ENCODE peak calls at places on chromosomes 12 and 14, in four cellular contexts. L, F, T and K are unnamed samples.

GRCh38 chr12:118035194-118036041 is 18.9 kb downstream of the RFC5 start:
- DNase-seq in L (no peak), F (no peak), T (peak), K (no peak)

GRCh38 chr12:128567730-128568129 is 256.0 kb downstream of the SLC15A4 start:
- DNase-seq in L (no peak), T (no peak), F (no peak), K (no peak)

GRCh38 chr12:76685246-76685678 is 78.7 kb upstream of the ZDHHC17 start:
- DNase-seq in F (no peak), L (peak), T (peak), K (no peak)

GRCh38 chr14:79580414-79580813 is 630.9 kb downstream of the DIO2 start:
- DNase-seq in T (no peak), L (no peak), F (no peak), K (no peak)

GRCh38 chr12:1594045-1594294 is 411 bp downstream of the FBXL14 start:
- DNase-seq in L (peak), T (no peak), F (peak), K (no peak)

GRCh38 chr12:86376052-86376451 is 119.9 kb upstream of the MGAT4C start:
- DNase-seq in L (peak), T (no peak), F (no peak), K (no peak)

GRCh38 chr12:67025543-67026114 is 243.5 kb upstream of the CAND1 start:
- DNase-seq in L (peak), T (no peak), F (no peak), K (peak)

GRCh38 chr14:60657609-60657983 is 8.3 kb upstream of the SIX1 start:
- DNase-seq in L (peak), T (no peak), F (no peak), K (no peak)

GRCh38 chr12:6934110-6934509 is 6.4 kb downstream of the ATN1 start:
- DNase-seq in L (no peak), F (no peak), T (peak), K (no peak)

GRCh38 chr14:105938055-105938863 is 411.9 kb downstream of the TMEM121 start:
- DNase-seq in F (no peak), L (no peak), T (no peak), K (no peak)

GRCh38 chr12:2283910-2284309 is 231.1 kb downstream of the CACNA1C start:
- DNase-seq in L (no peak), T (peak), F (no peak), K (no peak)

GRCh38 chr12:113891737-113892520 is 74.2 kb downstream of the RBM19 start:
- DNase-seq in F (no peak), T (no peak), L (no peak), K (no peak)

GRCh38 chr12:107584523-107584922 is 101.1 kb upstream of the PWP1 start:
- DNase-seq in T (no peak), F (no peak), L (no peak), K (no peak)

GRCh38 chr14:105465209-105466031 is 9.2 kb upstream of the CRIP2 start:
- DNase-seq in L (peak), T (no peak), F (no peak), K (no peak)

GRCh38 chr12:74980510-74980909 is 229.1 kb downstream of the KCNC2 start:
- DNase-seq in T (no peak), F (no peak), L (no peak), K (no peak)

GRCh38 chr12:49428652-49429549 is 61.6 kb downstream of the SPATS2 start:
- DNase-seq in F (no peak), L (no peak), T (peak), K (no peak)

GRCh38 chr12:53798575-53798974 is 46.8 kb upstream of the CISTR start:
- DNase-seq in F (no peak), T (no peak), L (no peak), K (no peak)

GRCh38 chr12:69540606-69541386 is 44.5 kb upstream of the CCT2 start:
- DNase-seq in T (peak), F (no peak), L (no peak), K (no peak)

GRCh38 chr14:98120831-98121464 is 1151.0 kb downstream of the BCL11B start:
- DNase-seq in T (no peak), F (no peak), L (no peak), K (no peak)

GRCh38 chr14:61812347-61813100 is 50.3 kb downstream of the SNAPC1 start:
- DNase-seq in L (peak), F (peak), T (no peak), K (no peak)

GRCh38 chr12:68111995-68112394 is 47.5 kb downstream of the IFNG start:
- DNase-seq in L (no peak), T (no peak), F (no peak), K (no peak)

GRCh38 chr12:117727301-117727700 is 241.5 kb downstream of the KSR2 start:
- DNase-seq in F (no peak), T (no peak), L (no peak), K (no peak)

GRCh38 chr14:36941783-36942521 is 230.5 kb downstream of the SLC25A21 start:
- DNase-seq in F (no peak), L (peak), T (peak), K (peak)

GRCh38 chr12:125533434-125534029 is 468.3 kb downstream of the AACS start:
- DNase-seq in L (peak), T (no peak), F (no peak), K (no peak)

GRCh38 chr12:121989266-121989950 is 32.3 kb upstream of the BCL7A start:
- DNase-seq in L (no peak), F (no peak), T (no peak), K (no peak)

GRCh38 chr14:101333335-101334280 is 227.7 kb upstream of the DIO3 start:
- DNase-seq in F (no peak), T (no peak), L (no peak), K (no peak)

GRCh38 chr12:97288526-97288925 is 174.1 kb upstream of the RMST start:
- DNase-seq in L (no peak), F (no peak), T (no peak), K (no peak)

DNA sequence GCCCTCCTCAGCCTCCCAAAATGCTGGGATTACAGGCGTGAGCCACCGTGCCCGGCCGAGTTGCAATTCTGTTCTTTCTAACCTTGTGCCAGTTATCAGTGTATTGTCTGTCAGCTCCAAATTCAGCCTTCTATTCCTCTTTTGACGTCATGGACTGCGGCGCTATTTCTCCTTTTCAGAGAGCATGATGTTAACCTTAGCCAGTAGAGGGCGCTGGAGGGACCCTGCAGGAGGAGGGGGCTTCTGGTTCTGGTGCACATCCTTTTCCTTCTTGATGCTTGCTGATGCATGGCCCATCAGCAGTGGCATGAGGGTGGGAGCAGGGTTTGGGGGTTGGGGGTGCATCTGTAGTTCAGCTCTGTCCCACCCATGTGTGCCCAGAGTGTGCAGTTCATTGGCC is 179.3 kb upstream of the RMST start:
- DNase-seq in F (no peak), T (no peak), L (peak), K (no peak)
- TF ChIP-seq CTCF in F (no peak), T (no peak), L (peak), K (no peak)

GRCh38 chr12:104736307-104736706 is 221.8 kb downstream of the SLC41A2 start:
- DNase-seq in F (no peak), L (no peak), T (peak), K (no peak)
- TF ChIP-seq CTCF in F (no peak), L (no peak), T (no peak), K (no peak)

DNA sequence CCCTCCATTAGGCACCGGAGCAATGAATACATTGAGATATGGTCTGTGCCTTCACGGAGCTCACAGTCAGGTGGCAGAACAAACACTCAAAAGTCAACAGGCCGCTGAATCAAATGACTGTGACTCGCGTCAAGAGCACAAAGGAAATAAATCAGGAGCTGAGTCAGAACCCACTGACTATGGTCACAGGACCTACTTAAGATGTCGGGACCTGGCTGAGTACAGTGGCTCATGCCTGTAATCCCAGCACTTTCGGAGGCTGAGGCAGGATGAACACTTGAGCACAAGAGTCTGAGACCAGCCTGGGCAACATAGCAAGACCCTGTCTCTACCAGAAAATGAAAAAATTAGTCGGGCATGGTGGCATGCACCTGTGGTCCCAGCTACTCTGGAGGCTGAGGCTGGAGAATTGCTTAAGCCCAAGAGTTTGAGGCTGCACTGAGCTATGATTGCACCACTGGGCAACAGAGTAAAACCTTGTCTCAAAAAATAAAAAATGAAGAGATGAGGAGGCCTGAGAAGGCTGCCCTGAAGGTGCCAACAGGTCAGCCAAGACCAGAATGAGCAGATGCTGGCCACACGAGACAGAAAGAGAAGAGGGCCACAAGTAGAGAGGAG is 19.9 kb downstream of the TMEM233 start:
- DNase-seq in L (no peak), T (peak), F (no peak), K (no peak)
- TF ChIP-seq CTCF in L (no peak), T (no peak), F (no peak), K (no peak)

DNA sequence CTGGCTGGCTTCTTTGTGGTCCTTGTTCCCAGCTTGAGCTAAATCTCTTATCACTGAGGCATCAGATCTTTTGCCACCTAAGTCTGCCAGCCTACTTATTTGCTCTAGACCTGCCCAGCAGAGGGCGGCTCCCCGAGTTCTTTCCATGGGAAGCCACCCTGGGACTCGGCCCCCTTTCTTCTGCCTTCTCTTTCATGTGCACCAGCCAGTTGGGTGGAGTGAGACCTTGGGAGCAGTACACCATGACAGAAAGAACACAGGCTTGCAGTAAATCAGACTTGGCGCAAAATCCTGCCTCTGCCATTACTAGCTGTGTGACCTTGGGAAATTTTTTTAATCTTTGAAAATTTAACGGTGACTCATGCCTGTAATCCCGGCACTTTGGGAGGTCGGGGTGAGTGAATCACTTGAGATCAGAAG is 7.4 kb downstream of the SMAGP start:
- DNase-seq in T (peak), L (peak), F (no peak), K (no peak)
- TF ChIP-seq CTCF in T (peak), L (no peak), F (no peak), K (peak)

GRCh38 chr12:130281157-130281799 is 56.4 kb upstream of the PIWIL1 start:
- DNase-seq in F (peak), L (peak), T (no peak), K (peak)
- TF ChIP-seq CTCF in F (no peak), L (peak), T (no peak), K (peak)